ENCODE peak calls at places on chromosomes 3 and 15, in nine cellular contexts. X is iPS-NIHi11; J is HuH-7; V is activated CD4-positive, alpha-beta T cell treated with anti-CD3 and anti-CD28 coated beads for 36 hours; L is ELF-1; B is anterior cingulate cortex; I is A549; O is AG08396; M is CD4-positive, alpha-beta memory T cell. U is an unnamed sample.

GRCh38 chr15:94829887-94830884 is 598.8 kb downstream of the MCTP2 start:
- DNase-seq in I (no peak), X (no peak), L (no peak), J (no peak), V (no peak), B (no peak), O (no peak), M (no peak), U (no peak)

GRCh38 chr15:36208868-36209582 is 370.4 kb upstream of the CDIN1 start:
- DNase-seq in X (no peak), M (no peak), B (no peak), L (no peak), V (no peak), O (no peak), J (no peak), I (no peak), U (no peak)

GRCh38 chr3:14765065-14765410 is 53.7 kb upstream of the FGD5 start:
- DNase-seq in V (no peak), L (no peak), O (peak; percentile 3), X (no peak), M (no peak), J (no peak), B (no peak), I (no peak), U (no peak)

GRCh38 chr15:95563634-95564033 is 766.9 kb upstream of the NR2F2 start:
- DNase-seq in V (no peak), M (no peak), J (no peak), I (no peak), O (no peak), B (no peak), X (no peak), L (no peak), U (no peak)

GRCh38 chr3:15331606-15332404 is 581 bp downstream of the SH3BP5 start:
- DNase-seq in M (peak; percentile 39), O (peak; percentile 46), I (peak; percentile 19), L (no peak), X (peak; percentile 19), B (peak; percentile 68), V (peak; percentile 63), J (peak; percentile 43), U (no peak)

GRCh38 chr3:174667386-174667785 is 191.7 kb upstream of the NAALADL2 start:
- DNase-seq in M (no peak), V (no peak), J (no peak), B (no peak), L (no peak), O (no peak), X (no peak), I (no peak), U (no peak)

GRCh38 chr15:60844431-60845174 is 365.7 kb upstream of the ICE2 start:
- DNase-seq in M (peak; percentile 89), V (peak; percentile 75), L (no peak), B (no peak), O (no peak), J (no peak), I (no peak), X (no peak), U (no peak)

GRCh38 chr3:140147965-140148490 is 213.0 kb downstream of the CLSTN2 start:
- DNase-seq in I (no peak), B (no peak), L (no peak), J (no peak), O (no peak), V (no peak), M (no peak), X (no peak), U (no peak)

GRCh38 chr3:127951276-127951675 is 36.2 kb downstream of the KBTBD12 start:
- DNase-seq in M (no peak), J (no peak), O (peak; percentile 46), X (no peak), L (no peak), I (no peak), V (no peak), B (no peak), U (no peak)

GRCh38 chr3:171772427-171773056 is 37.7 kb downstream of the PLD1 start:
- DNase-seq in X (peak; percentile 71), L (peak; percentile 58), O (peak; percentile 61), B (peak; percentile 22), I (peak; percentile 38), V (peak; percentile 71), J (peak; percentile 58), M (peak; percentile 36), U (peak; percentile 37)

U was measured in NCI-H1092.